ENCODE peak calls at places on chromosomes 16 and 17, in six cellular contexts. One of them, this sample, is unnamed.

GRCh38 chr17:14080847-14081251 is 11.5 kb downstream of the COX10 start:
- DNase-seq in T47D: no peak
- DNase-seq in RPMI8226: no peak
- DNase-seq in erythroblast: no peak
- DNase-seq in GM12865: no peak
- DNase-seq in fibroblast of the conjunctiva: no peak
- DNase-seq in this sample: peak; percentile 13

GRCh38 chr17:21089145-21089544 is 37.6 kb upstream of the DHRS7B start:
- DNase-seq in fibroblast of the conjunctiva: no peak
- DNase-seq in erythroblast: no peak
- DNase-seq in T47D: no peak
- DNase-seq in GM12865: no peak
- DNase-seq in RPMI8226: no peak
- DNase-seq in this sample: no peak

GRCh38 chr17:31733326-31733725 is 125.7 kb downstream of the COPRS start:
- DNase-seq in erythroblast: no peak
- DNase-seq in T47D: no peak
- DNase-seq in fibroblast of the conjunctiva: no peak
- DNase-seq in GM12865: no peak
- DNase-seq in RPMI8226: no peak
- DNase-seq in this sample: no peak

GRCh38 chr17:65220732-65221131 is 83.6 kb downstream of the RGS9 start:
- DNase-seq in fibroblast of the conjunctiva: no peak
- DNase-seq in T47D: no peak
- DNase-seq in RPMI8226: no peak
- DNase-seq in erythroblast: no peak
- DNase-seq in GM12865: no peak
- DNase-seq in this sample: no peak

GRCh38 chr16:86450691-86451090 is 59.6 kb upstream of the FOXF1 start:
- DNase-seq in RPMI8226: no peak
- DNase-seq in fibroblast of the conjunctiva: no peak
- DNase-seq in GM12865: no peak
- DNase-seq in T47D: no peak
- DNase-seq in erythroblast: no peak
- DNase-seq in this sample: no peak

GRCh38 chr16:578232-578869 is 8.6 kb downstream of the PIGQ start:
- DNase-seq in fibroblast of the conjunctiva: no peak
- DNase-seq in GM12865: no peak
- DNase-seq in T47D: no peak
- DNase-seq in RPMI8226: no peak
- DNase-seq in erythroblast: no peak
- DNase-seq in this sample: no peak

GRCh38 chr17:81094744-81095607 is 60.0 kb downstream of the BAIAP2 start:
- DNase-seq in T47D: no peak
- DNase-seq in RPMI8226: no peak
- DNase-seq in erythroblast: peak; percentile 84
- DNase-seq in GM12865: peak; percentile 76
- DNase-seq in fibroblast of the conjunctiva: peak; percentile 98
- DNase-seq in this sample: peak; percentile 96

GRCh38 chr17:65987988-65988387 is 203.9 kb downstream of the CEP112 start:
- DNase-seq in fibroblast of the conjunctiva: peak; percentile 18
- DNase-seq in RPMI8226: peak; percentile 20
- DNase-seq in GM12865: peak; percentile 62
- DNase-seq in erythroblast: no peak
- DNase-seq in T47D: peak; percentile 46
- DNase-seq in this sample: no peak

GRCh38 chr16:28981517-28981916 is 3.3 kb upstream of the LAT start:
- DNase-seq in T47D: no peak
- DNase-seq in RPMI8226: peak; percentile 57
- DNase-seq in fibroblast of the conjunctiva: no peak
- DNase-seq in GM12865: peak; percentile 55
- DNase-seq in erythroblast: peak; percentile 73
- DNase-seq in this sample: no peak

GRCh38 chr17:82970818-82971610 is 108.4 kb upstream of the METRNL start:
- DNase-seq in RPMI8226: no peak
- DNase-seq in GM12865: no peak
- DNase-seq in fibroblast of the conjunctiva: no peak
- DNase-seq in T47D: no peak
- DNase-seq in erythroblast: no peak
- DNase-seq in this sample: no peak

GRCh38 chr16:77443834-77444460 is 9.1 kb upstream of the ADAMTS18 start:
- DNase-seq in GM12865: no peak
- DNase-seq in RPMI8226: no peak
- DNase-seq in erythroblast: no peak
- DNase-seq in fibroblast of the conjunctiva: no peak
- DNase-seq in T47D: no peak
- DNase-seq in this sample: no peak

GRCh38 chr16:87708881-87709638 is 56.7 kb downstream of the KLHDC4 start:
- DNase-seq in T47D: no peak
- DNase-seq in GM12865: no peak
- DNase-seq in fibroblast of the conjunctiva: no peak
- DNase-seq in RPMI8226: no peak
- DNase-seq in erythroblast: no peak
- DNase-seq in this sample: no peak

GRCh38 chr17:76397184-76397583 is 12.8 kb downstream of the SPHK1 start:
- DNase-seq in fibroblast of the conjunctiva: no peak
- DNase-seq in T47D: no peak
- DNase-seq in erythroblast: no peak
- DNase-seq in GM12865: no peak
- DNase-seq in RPMI8226: no peak
- DNase-seq in this sample: no peak

GRCh38 chr16:79370736-79371135 is 229.8 kb downstream of the MAF start:
- DNase-seq in GM12865: no peak
- DNase-seq in RPMI8226: no peak
- DNase-seq in T47D: no peak
- DNase-seq in erythroblast: no peak
- DNase-seq in fibroblast of the conjunctiva: no peak
- DNase-seq in this sample: no peak

GRCh38 chr17:8954339-8954738 is 11.2 kb downstream of the PIK3R5 start:
- DNase-seq in RPMI8226: peak; percentile 33
- DNase-seq in fibroblast of the conjunctiva: no peak
- DNase-seq in GM12865: peak; percentile 87
- DNase-seq in T47D: no peak
- DNase-seq in erythroblast: no peak
- DNase-seq in this sample: peak; percentile 48